ENCODE peak calls at places on chromosomes 7 and 10, in nine cellular contexts. W is esophagus muscularis mucosa, K is spleen, Y is GM12878, Z is transverse colon, Q is endothelial cell of umbilical vein, V is K562, F is HepG2, J is vagina. X is an unnamed sample. For H3K4me1, the result is how much of the 10 kb centered on the place peaks cover.

GRCh38 chr10:70528726-70529362 is 50.3 kb downstream of the PALD1 start:
- DNase-seq in W (no peak), K (no peak), Y (no peak), Z (no peak), Q (peak), V (peak), F (peak), J (no peak), X (no peak)

GRCh38 chr10:68348265-68348741 is 15.6 kb upstream of the PBLD start:
- DNase-seq in W (no peak), K (no peak), Y (no peak), Z (peak), Q (peak), V (peak), F (peak), J (no peak), X (no peak)

GRCh38 chr7:30032310-30033125 is 4.3 kb downstream of the PLEKHA8 start:
- DNase-seq in W (no peak), K (no peak), Y (no peak), Z (no peak), Q (peak), V (no peak), F (no peak), J (no peak), X (no peak)

GRCh38 chr10:124465003-124465776 is 3.6 kb downstream of the LHPP start:
- DNase-seq in W (no peak), K (peak), Y (peak), Z (no peak), Q (no peak), V (no peak), F (no peak), J (no peak), X (no peak)

GRCh38 chr7:127317447-127317961 is 64.8 kb upstream of the GRM8 start:
- DNase-seq in W (no peak), K (no peak), Y (no peak), Z (no peak), Q (no peak), V (no peak), F (no peak), J (no peak), X (no peak)

GRCh38 chr7:3880221-3880935 is 579.3 kb downstream of the SDK1 start:
- DNase-seq in W (peak), K (no peak), Y (no peak), Z (no peak), Q (no peak), V (no peak), F (no peak), J (no peak), X (no peak)

GRCh38 chr7:79091661-79092060 is 361.8 kb downstream of the MAGI2 start:
- DNase-seq in W (no peak), K (no peak), Y (no peak), Z (no peak), Q (no peak), V (no peak), F (no peak), J (no peak), X (no peak)

GRCh38 chr10:114375082-114375481 is 29.2 kb downstream of the AFAP1L2 start:
- DNase-seq in W (no peak), K (no peak), Y (no peak), Z (no peak), Q (peak), V (no peak), F (no peak), J (no peak), X (no peak)

GRCh38 chr7:36151921-36152755 is 916 bp upstream of the EEPD1 start:
- DNase-seq in W (no peak), K (no peak), Y (no peak), Z (no peak), Q (peak), V (no peak), F (no peak), J (no peak), X (no peak)

GRCh38 chr7:138889982-138890381 is 91.2 kb downstream of the KIAA1549 start:
- DNase-seq in W (no peak), K (no peak), Y (no peak), Z (no peak), Q (no peak), V (no peak), F (no peak), J (no peak), X (no peak)

GRCh38 chr10:93115661-93116383 is 42.1 kb downstream of the CYP26A1 start:
- DNase-seq in W (no peak), K (peak), Y (peak), Z (peak), Q (peak), V (peak), F (peak), J (peak), X (peak)

GRCh38 chr10:14124951-14125350 is 205.8 kb downstream of the FRMD4A start:
- DNase-seq in W (no peak), K (no peak), Y (no peak), Z (no peak), Q (no peak), V (no peak), F (no peak), J (no peak), X (no peak)

GRCh38 chr10:3869036-3869435 is 84.0 kb upstream of the KLF6 start:
- DNase-seq in W (no peak), K (no peak), Y (no peak), Z (peak), Q (no peak), V (no peak), F (no peak), J (no peak), X (no peak)

GRCh38 chr10:121988361-121989324 is at the start of gene TACC2:
- DNase-seq in W (no peak), K (no peak), Y (no peak), Z (no peak), Q (no peak), V (no peak), F (peak), J (no peak), X (no peak)

GRCh38 chr10:12020574-12020973 is 22.0 kb downstream of the UPF2 start:
- DNase-seq in W (no peak), K (no peak), Y (no peak), Z (no peak), Q (no peak), V (no peak), F (no peak), J (no peak), X (no peak)

GRCh38 chr7:83996879-83997278 is 197.7 kb downstream of the SEMA3A start:
- DNase-seq in W (no peak), K (no peak), Y (no peak), Z (no peak), Q (no peak), V (no peak), F (no peak), J (no peak), X (no peak)

GRCh38 chr7:142441074-142441403 is 183.2 kb upstream of the PRSS58 start:
- DNase-seq in W (no peak), K (no peak), Y (no peak), Z (no peak), Q (no peak), V (no peak), F (no peak), J (peak), X (no peak)

GRCh38 chr7:64182036-64182790 is 24.8 kb upstream of the ZNF735 start:
- DNase-seq in W (no peak), K (no peak), Y (no peak), Z (no peak), Q (no peak), V (no peak), F (no peak), J (no peak), X (no peak)

GRCh38 chr7:81685263-81685868 is 84.5 kb downstream of the HGF start:
- DNase-seq in W (no peak), K (no peak), Y (no peak), Z (no peak), Q (no peak), V (no peak), F (no peak), J (no peak), X (no peak)

GRCh38 chr7:49980414-49980813 is 112.6 kb downstream of the ZPBP start:
- DNase-seq in W (no peak), K (no peak), Y (no peak), Z (no peak), Q (no peak), V (no peak), F (no peak), J (no peak), X (no peak)

GRCh38 chr10:70115948-70116682 is 16.5 kb downstream of the AIFM2 start:
- DNase-seq in W (no peak), K (peak), Y (no peak), Z (peak), Q (peak), V (peak), F (peak), J (no peak), X (peak)

GRCh38 chr7:4068286-4068685 is 613.8 kb upstream of the FOXK1 start:
- DNase-seq in W (peak), K (no peak), Y (no peak), Z (no peak), Q (no peak), V (no peak), F (no peak), J (peak), X (no peak)

GRCh38 chr7:98222533-98223195 is 11.4 kb downstream of the BHLHA15 start:
- DNase-seq in W (no peak), K (peak), Y (no peak), Z (no peak), Q (no peak), V (no peak), F (no peak), J (no peak), X (no peak)

GRCh38 chr7:35839860-35840854 is 39.3 kb downstream of the SEPTIN7 start:
- DNase-seq in W (no peak), K (no peak), Y (no peak), Z (no peak), Q (peak), V (no peak), F (no peak), J (no peak), X (no peak)

GRCh38 chr10:7797582-7797981 is 9.6 kb downstream of the ATP5F1C start:
- DNase-seq in W (no peak), K (no peak), Y (no peak), Z (no peak), Q (peak), V (peak), F (no peak), J (no peak), X (no peak)

GRCh38 chr10:26543567-26544306 is 105.6 kb downstream of the APBB1IP start:
- DNase-seq in W (no peak), K (no peak), Y (peak), Z (no peak), Q (no peak), V (no peak), F (no peak), J (no peak), X (no peak)

GRCh38 chr10:70508912-70509366 is 30.4 kb downstream of the PALD1 start:
- DNase-seq in W (no peak), K (no peak), Y (no peak), Z (peak), Q (peak), V (no peak), F (no peak), J (no peak), X (no peak)

GRCh38 chr10:22634606-22635467 is 79.5 kb downstream of the PIP4K2A start:
- DNase-seq in W (no peak), K (no peak), Y (no peak), Z (no peak), Q (no peak), V (no peak), F (no peak), J (no peak), X (no peak)

GRCh38 chr7:112159346-112159745 is 46.9 kb downstream of the DOCK4 start:
- DNase-seq in W (no peak), K (no peak), Y (no peak), Z (no peak), Q (no peak), V (no peak), F (no peak), J (no peak), X (no peak)

GRCh38 chr7:12508005-12508404 is 62.5 kb upstream of the SCIN start:
- DNase-seq in W (no peak), K (no peak), Y (no peak), Z (no peak), Q (no peak), V (no peak), F (no peak), J (no peak), X (no peak)

GRCh38 chr10:50396491-50397311 is 145.4 kb upstream of the ASAH2 start:
- DNase-seq in W (no peak), K (no peak), Y (no peak), Z (no peak), Q (no peak), V (peak), F (no peak), J (no peak), X (no peak)

GRCh38 chr7:107538001-107538400 is 25.7 kb downstream of the COG5 start:
- DNase-seq in W (no peak), K (no peak), Y (no peak), Z (peak), Q (no peak), V (no peak), F (no peak), J (no peak), X (no peak)

GRCh38 chr7:91780526-91780925 is 100.0 kb downstream of the MTERF1 start:
- DNase-seq in W (no peak), K (no peak), Y (no peak), Z (no peak), Q (no peak), V (no peak), F (no peak), J (no peak), X (no peak)
- H3K4me1 ChIP-seq in W (under half), K (under half), Y (under half), Z (under half), Q (under half), V (under half), F (under half), J (under half), X (under half)

DNA sequence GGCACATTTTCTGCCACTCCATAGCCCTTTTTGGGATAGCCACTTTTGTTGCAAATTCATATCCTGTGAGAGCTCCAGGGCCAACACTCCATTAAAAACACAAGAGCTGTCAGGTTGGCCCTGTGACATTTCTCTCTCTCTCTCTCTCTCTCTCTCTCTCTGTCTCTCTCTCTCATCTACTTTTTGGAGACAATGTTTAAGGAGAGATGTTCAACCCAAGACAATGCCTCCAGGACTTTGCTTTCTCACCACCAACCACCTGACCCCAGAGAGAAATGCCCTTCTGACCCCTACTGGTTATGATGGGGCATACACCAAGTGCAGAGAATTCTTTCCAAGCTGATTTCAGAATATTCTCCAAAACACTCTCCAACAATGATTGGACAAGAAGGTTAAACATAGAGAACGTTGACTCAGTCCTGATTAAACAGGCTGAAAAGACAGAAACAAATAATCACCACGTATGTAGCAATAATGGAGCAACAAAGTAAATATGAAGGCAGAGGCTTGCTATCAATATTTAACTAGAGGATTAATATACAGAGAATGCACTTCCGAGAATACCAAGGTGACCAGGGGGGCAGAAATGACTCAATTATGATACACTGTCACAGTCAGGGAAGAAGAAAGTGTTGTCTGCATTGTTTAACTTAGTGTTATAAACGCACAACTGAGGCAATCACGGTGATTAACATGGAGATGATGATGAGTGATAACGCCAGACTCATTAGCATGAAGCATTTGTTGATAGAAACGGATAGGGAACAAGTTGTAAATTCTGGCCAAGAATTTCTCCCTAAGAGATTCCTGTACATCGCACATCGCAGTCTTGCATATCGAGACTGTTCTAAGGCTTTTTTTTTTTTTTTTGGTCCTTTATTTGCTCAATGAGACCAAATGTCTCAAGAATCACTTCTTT is 178.5 kb downstream of the NRP1 start:
- DNase-seq in W (no peak), K (no peak), Y (no peak), Z (no peak), Q (no peak), V (peak), F (peak), J (peak), X (no peak)
- TF ChIP-seq POLR2A in W (no peak), K (no peak), Y (no peak), Z (no peak), Q (no peak), V (no peak), F (no peak), J (no peak), X (no peak)

GRCh38 chr10:117442944-117443676 is 67.9 kb upstream of the PDZD8 start:
- DNase-seq in W (peak), K (peak), Y (peak), Z (peak), Q (peak), V (peak), F (peak), J (peak), X (peak)
- TF ChIP-seq POLR2AphosphoS5 in W (no peak), K (peak), Y (no peak), Z (peak), Q (no peak), V (no peak), F (no peak), J (peak), X (peak)

DNA sequence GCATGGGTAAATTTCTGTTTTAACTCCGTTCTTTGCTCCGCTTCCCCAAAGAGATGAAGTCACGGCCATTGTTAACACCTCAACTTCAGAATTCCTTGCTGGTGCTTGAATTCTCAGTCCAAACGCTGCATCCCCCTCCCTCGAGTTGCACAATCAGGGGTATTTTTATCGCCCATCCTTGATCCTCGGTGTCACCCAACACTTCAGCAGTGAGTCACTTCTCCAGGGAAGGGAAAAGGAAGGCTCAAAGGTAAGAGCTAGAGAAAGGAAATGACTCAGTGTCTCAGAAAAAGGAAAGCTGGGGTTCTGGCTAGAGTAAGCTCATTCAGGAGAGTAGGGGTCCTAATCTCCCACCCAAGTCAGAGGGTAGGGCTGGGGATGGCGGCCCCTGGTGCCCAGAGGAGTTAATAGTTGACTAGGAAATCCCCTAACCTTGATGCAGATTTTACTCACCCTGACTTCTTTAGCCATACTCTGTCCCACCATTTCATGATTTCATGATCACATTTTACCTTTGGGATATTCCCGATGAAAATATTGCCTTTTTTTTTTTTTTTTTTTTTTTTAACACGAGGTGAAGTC is 39.8 kb upstream of the TRIM8 start:
- DNase-seq in W (no peak), K (no peak), Y (no peak), Z (no peak), Q (peak), V (no peak), F (no peak), J (no peak), X (no peak)
- H3K4me1 ChIP-seq in W (under half), K (half or more), Y (under half), Z (under half), Q (under half), V (under half), F (under half), J (under half), X (under half)

DNA sequence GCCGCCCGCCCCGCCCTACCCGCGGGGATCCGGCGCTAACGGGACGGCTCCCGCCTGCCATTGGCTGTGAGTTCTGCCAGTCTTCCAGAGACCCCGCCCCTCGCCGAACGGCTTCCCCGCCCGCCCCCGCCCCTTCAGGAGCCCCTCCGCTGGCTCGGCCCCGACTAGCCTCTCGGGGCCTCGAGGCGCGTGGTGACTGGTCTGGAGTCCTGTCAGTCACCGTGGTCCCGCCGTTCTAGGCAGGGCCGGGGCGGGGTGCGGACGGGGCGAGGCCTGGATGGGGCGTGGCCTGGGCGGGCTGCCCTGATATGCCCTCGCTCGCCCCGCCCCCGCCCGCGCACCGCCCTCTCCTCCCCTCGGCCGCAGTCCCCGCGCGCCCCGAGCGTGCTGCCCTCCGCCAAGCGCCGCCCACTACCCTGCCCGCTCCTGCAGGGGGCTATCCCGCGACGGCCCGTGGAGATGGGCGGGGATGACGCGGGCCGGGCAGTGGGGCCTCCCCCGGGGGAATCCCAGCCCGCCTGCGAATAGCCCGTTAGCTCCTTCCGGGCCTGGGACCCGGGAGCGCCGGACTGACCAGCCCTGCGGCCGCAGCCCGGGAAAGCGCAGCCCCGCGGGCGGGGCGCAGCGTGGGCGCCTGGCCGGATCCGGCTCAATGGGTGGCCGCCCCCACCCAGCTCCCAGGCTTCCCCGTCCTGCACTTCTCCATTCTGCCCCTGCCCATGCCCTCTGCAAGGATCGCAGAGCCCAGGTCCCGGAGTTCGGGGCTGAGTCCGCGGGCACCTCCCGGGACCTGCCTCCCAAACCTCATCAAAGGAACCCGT is 444 bp upstream of the HIP1 start:
- DNase-seq in W (peak), K (peak), Y (peak), Z (peak), Q (peak), V (peak), F (peak), J (peak), X (peak)
- TF ChIP-seq POLR2A in W (no peak), K (no peak), Y (peak), Z (peak), Q (no peak), V (peak), F (no peak), J (peak), X (no peak)

GRCh38 chr7:100472121-100472851 is 6.7 kb downstream of the TSC22D4 start:
- DNase-seq in W (no peak), K (no peak), Y (no peak), Z (peak), Q (no peak), V (peak), F (no peak), J (no peak), X (no peak)
- TF ChIP-seq POLR2AphosphoS5 in W (no peak), K (no peak), Y (no peak), Z (no peak), Q (peak), V (no peak), F (no peak), J (no peak), X (no peak)

GRCh38 chr10:44990965-44991364 is 9.8 kb upstream of the ZNF22 start:
- DNase-seq in W (no peak), K (no peak), Y (no peak), Z (no peak), Q (no peak), V (no peak), F (no peak), J (peak), X (no peak)

GRCh38 chr10:44992732-44993225 is 7.9 kb upstream of the ZNF22 start:
- DNase-seq in W (peak), K (no peak), Y (no peak), Z (no peak), Q (no peak), V (no peak), F (no peak), J (no peak), X (no peak)

GRCh38 chr10:44992070-44992731 is 8.5 kb upstream of the ZNF22 start:
- DNase-seq in W (peak), K (no peak), Y (no peak), Z (no peak), Q (no peak), V (no peak), F (no peak), J (peak), X (peak)

GRCh38 chr10:44990302-44990655 is 10.4 kb upstream of the ZNF22 start:
- DNase-seq in W (no peak), K (no peak), Y (no peak), Z (no peak), Q (no peak), V (peak), F (peak), J (no peak), X (no peak)

GRCh38 chr10:44991571-44991970 is 9.2 kb upstream of the ZNF22 start:
- DNase-seq in W (no peak), K (no peak), Y (no peak), Z (no peak), Q (no peak), V (no peak), F (no peak), J (no peak), X (no peak)
- H3K4me1 ChIP-seq in W (half or more), K (under half), Y (under half), Z (under half), Q (under half), V (under half), F (half or more), J (under half), X (under half)

X was measured in breast epithelium.